ENCODE peak calls at places on chromosomes 7 and 10, in ten cellular contexts. U is pancreas, X is A549, T is HepG2, V is kidney, A is tibial nerve, O is OCI-LY7, I is transverse colon, S is astrocyte of the spinal cord, H is cardiac muscle cell. B is an unnamed sample.
A peak's percentile ranks its signal among the peaks of the same experiment; 100 is the strongest.

GRCh38 chr7:144391823-144392255 is 11.7 kb downstream of the NOBOX start:
- DNase-seq in U (no peak), X (peak; percentile 52), T (peak; percentile 46), V (no peak), A (no peak), O (peak; percentile 58), I (no peak), S (peak; percentile 63), H (peak; percentile 61), B (peak; percentile 78)

GRCh38 chr7:91034459-91035368 is 229.5 kb upstream of the FZD1 start:
- DNase-seq in U (peak; percentile 43), X (peak; percentile 25), T (peak; percentile 8), V (no peak), A (peak; percentile 83), O (peak; percentile 61), I (peak; percentile 57), S (peak; percentile 68), H (peak; percentile 72), B (peak; percentile 73)

GRCh38 chr7:32935558-32935957 is 21.7 kb upstream of the FKBP9 start:
- DNase-seq in U (no peak), X (no peak), T (no peak), V (no peak), A (no peak), O (no peak), I (no peak), S (no peak), H (no peak), B (no peak)

GRCh38 chr10:30583778-30584415 is 45.7 kb downstream of the LYZL2 start:
- DNase-seq in U (peak; percentile 63), X (peak; percentile 89), T (peak; percentile 84), V (peak; percentile 78), A (peak; percentile 64), O (peak; percentile 39), I (peak; percentile 79), S (peak; percentile 84), H (no peak), B (peak; percentile 83)

GRCh38 chr10:17006631-17007161 is 122.9 kb downstream of the CUBN start:
- DNase-seq in U (no peak), X (no peak), T (no peak), V (no peak), A (no peak), O (no peak), I (no peak), S (peak; percentile 48), H (no peak), B (peak; percentile 64)

GRCh38 chr7:55778631-55779030 is 83.9 kb downstream of the SEPTIN14 start:
- DNase-seq in U (no peak), X (no peak), T (no peak), V (no peak), A (no peak), O (no peak), I (no peak), S (no peak), H (no peak), B (no peak)

GRCh38 chr10:131786756-131787605 is 113.8 kb upstream of the PPP2R2D start:
- DNase-seq in U (no peak), X (peak; percentile 45), T (no peak), V (no peak), A (peak; percentile 55), O (peak; percentile 52), I (no peak), S (peak; percentile 14), H (peak; percentile 61), B (peak; percentile 53)

GRCh38 chr10:31209523-31209922 is 109.5 kb upstream of the ZEB1 start:
- DNase-seq in U (no peak), X (no peak), T (no peak), V (no peak), A (no peak), O (no peak), I (no peak), S (no peak), H (no peak), B (no peak)

GRCh38 chr7:19392246-19392645 is 247.0 kb upstream of the FERD3L start:
- DNase-seq in U (no peak), X (no peak), T (no peak), V (no peak), A (no peak), O (no peak), I (no peak), S (peak; percentile 91), H (no peak), B (no peak)

GRCh38 chr10:5591336-5591824 is 66.6 kb downstream of the CALML3 start:
- DNase-seq in U (no peak), X (no peak), T (peak; percentile 63), V (peak; percentile 45), A (no peak), O (peak; percentile 24), I (no peak), S (no peak), H (no peak), B (no peak)

GRCh38 chr10:121926157-121926556 is 1.7 kb downstream of the ATE1 start:
- DNase-seq in U (no peak), X (no peak), T (no peak), V (no peak), A (no peak), O (no peak), I (no peak), S (no peak), H (no peak), B (no peak)

GRCh38 chr7:149707448-149707886 is 65.9 kb downstream of the ZNF467 start:
- DNase-seq in U (no peak), X (peak; percentile 35), T (peak; percentile 18), V (no peak), A (no peak), O (no peak), I (no peak), S (no peak), H (no peak), B (peak; percentile 31)

GRCh38 chr10:36819781-36820180 is 305.6 kb upstream of the ANKRD30A start:
- DNase-seq in U (no peak), X (no peak), T (no peak), V (no peak), A (no peak), O (no peak), I (no peak), S (no peak), H (no peak), B (no peak)

GRCh38 chr10:47021850-47022249 is 110.6 kb downstream of the PTPN20 start:
- DNase-seq in U (no peak), X (no peak), T (no peak), V (no peak), A (peak; percentile 1), O (no peak), I (no peak), S (no peak), H (no peak), B (no peak)

GRCh38 chr10:60942604-60943269 is 1.2 kb downstream of the RHOBTB1 start:
- DNase-seq in U (peak; percentile 49), X (peak; percentile 54), T (no peak), V (no peak), A (peak; percentile 57), O (no peak), I (peak; percentile 51), S (peak; percentile 44), H (peak; percentile 2), B (peak; percentile 47)

DNA sequence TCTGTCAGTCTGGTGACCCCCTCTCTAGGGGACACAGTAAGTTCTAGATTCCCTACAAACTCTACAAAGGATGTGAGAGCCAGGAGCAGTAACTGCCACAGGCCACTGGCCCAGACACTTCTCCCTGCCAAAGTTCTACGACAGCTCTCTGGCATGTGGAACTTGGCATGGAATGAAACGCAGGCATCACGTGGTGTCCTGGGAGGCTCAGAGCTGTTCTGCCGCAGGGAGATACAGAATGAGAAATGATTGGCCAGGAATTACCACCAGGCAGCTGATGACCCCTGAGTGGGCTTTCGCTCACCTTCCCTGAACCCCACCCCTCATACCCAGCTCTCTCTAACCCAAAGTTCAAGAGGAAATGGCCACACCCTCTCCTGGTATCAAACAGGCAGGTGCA is 29.8 kb upstream of the MSRB2 start:
- DNase-seq in U (peak; percentile 83), X (peak; percentile 36), T (peak; percentile 13), V (peak; percentile 88), A (peak; percentile 60), O (no peak), I (peak; percentile 82), S (peak; percentile 78), H (no peak), B (peak; percentile 77)
- TF ChIP-seq CTCF in U (no peak), X (no peak), T (no peak), V (no peak), A (no peak), O (no peak), I (no peak), S (no peak), H (no peak), B (no peak)

DNA sequence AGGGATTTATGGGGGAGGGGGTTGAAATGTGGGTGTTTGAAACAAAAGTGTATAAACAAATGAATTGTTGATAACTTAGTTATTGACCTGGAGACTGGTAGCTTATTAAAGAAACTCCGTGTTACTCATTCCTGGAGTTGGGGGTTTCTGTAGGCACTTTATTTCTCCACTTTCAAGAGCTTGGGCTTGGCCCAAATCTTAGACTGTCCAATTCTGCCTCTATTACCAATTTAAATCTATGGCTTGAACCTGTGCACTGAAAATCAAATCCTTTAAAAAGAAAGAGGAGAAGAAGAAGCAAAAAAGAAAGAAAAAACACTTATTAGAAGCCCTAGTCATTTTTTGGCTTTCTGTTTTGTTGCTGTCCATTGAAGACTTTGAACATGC is 2.7 kb downstream of the HOXA2 start:
- DNase-seq in U (no peak), X (no peak), T (no peak), V (no peak), A (no peak), O (no peak), I (no peak), S (peak; percentile 50), H (no peak), B (no peak)
- H3K4me3 ChIP-seq in U (no peak overlapping the region), X (no peak overlapping the region), T (no peak overlapping the region), V (no peak overlapping the region), A (no peak overlapping the region), O (no peak overlapping the region), I (no peak overlapping the region), S (peak overlapping the region; percentile 93), H (no peak overlapping the region), B (no peak overlapping the region)

DNA sequence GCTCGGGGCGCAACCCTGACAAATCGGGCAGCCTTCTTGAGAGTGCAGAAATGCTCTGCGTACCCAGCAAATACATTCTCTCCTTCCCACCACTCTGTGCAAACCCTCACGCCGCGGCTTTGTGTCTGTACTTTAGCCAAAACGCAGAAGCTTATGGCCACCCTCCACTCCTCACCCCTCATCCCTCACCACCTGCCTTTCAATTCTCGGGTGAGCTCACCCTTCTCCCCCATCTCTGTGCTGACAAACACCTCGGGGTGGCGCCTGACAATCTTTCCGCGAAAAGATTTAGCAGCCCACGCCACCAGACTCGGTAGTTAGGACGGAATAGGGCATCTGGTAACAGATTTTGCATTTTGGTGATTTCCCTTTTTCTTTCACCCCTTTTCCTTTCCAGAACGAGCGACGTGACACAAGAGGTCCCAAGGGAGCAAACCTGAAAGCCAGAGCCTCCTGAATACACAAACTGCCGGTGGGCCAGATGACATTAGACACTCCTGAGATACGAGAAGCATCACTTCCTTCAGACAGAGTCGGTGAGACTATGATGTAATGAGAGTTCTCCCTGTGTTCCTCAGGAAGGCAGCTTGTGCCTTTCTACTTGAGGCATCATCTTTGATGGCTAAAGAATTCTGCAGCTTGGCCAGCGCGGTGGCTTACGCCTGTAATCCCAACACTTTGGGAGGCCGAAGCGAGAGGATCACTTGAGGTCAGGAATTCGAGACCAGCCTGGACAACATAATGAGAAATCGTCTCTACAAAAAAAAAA is 663 bp upstream of the ATAD1 start:
- DNase-seq in U (peak; percentile 32), X (peak; percentile 64), T (no peak), V (peak; percentile 59), A (peak; percentile 5), O (peak; percentile 91), I (peak; percentile 54), S (peak; percentile 29), H (peak; percentile 23), B (peak; percentile 45)
- TF ChIP-seq CTCF in U (no peak), X (no peak), T (peak; percentile 46), V (peak; percentile 7), A (no peak), O (peak; percentile 50), I (no peak), S (no peak), H (no peak), B (no peak)

GRCh38 chr7:51327287-51327717 is 10.7 kb upstream of the COBL start:
- DNase-seq in U (no peak), X (no peak), T (no peak), V (no peak), A (no peak), O (no peak), I (no peak), S (no peak), H (no peak), B (no peak)
- H3K4me3 ChIP-seq in U (no peak overlapping the region), X (no peak overlapping the region), T (no peak overlapping the region), V (no peak overlapping the region), A (no peak overlapping the region), O (no peak overlapping the region), I (no peak overlapping the region), S (no peak overlapping the region), H (no peak overlapping the region), B (no peak overlapping the region)